ENCODE peak calls at places on chromosomes 6 and 20, in nine cellular contexts. X is aorta; U is CD8-positive, alpha-beta memory T cell; Z is left ventricle myocardium inferior; F is heart right ventricle; P is pancreas; G is lung; L is GM23248; J is AG04450. H is an unnamed sample.

GRCh38 chr20:50928469-50928868 is 2.8 kb downstream of the ADNP start:
- DNase-seq in X (no peak), F (no peak), G (no peak), Z (no peak), P (no peak), U (no peak), J (no peak), L (no peak), H (no peak)

GRCh38 chr6:43981363-43981990 is 145.8 kb downstream of the MRPL14 start:
- DNase-seq in P (peak; percentile 12), U (no peak), L (no peak), J (no peak), Z (no peak), X (no peak), G (no peak), F (no peak), H (no peak)

GRCh38 chr6:118940770-118941169 is 5.8 kb upstream of the MCM9 start:
- DNase-seq in L (no peak), G (no peak), X (no peak), Z (no peak), P (no peak), U (no peak), J (no peak), F (no peak), H (no peak)

GRCh38 chr20:62566266-62566665 is 76.0 kb upstream of the SLCO4A1 start:
- DNase-seq in X (no peak), Z (no peak), F (no peak), G (no peak), L (no peak), P (no peak), J (no peak), U (no peak), H (no peak)

GRCh38 chr20:62064788-62065668 is 653 bp downstream of the TAF4 start:
- DNase-seq in J (no peak), G (no peak), P (no peak), F (no peak), Z (no peak), L (peak; percentile 59), U (no peak), X (no peak), H (peak; percentile 50)

GRCh38 chr6:63510353-63510686 is 62.0 kb upstream of the LOC128125822 start:
- DNase-seq in Z (no peak), L (no peak), G (no peak), X (no peak), U (no peak), P (no peak), F (no peak), J (no peak), H (no peak)

GRCh38 chr6:163962627-163963117 is 548.2 kb downstream of the QKI start:
- DNase-seq in L (no peak), P (no peak), G (no peak), U (no peak), Z (peak; percentile 76), F (peak; percentile 59), X (no peak), J (no peak), H (peak; percentile 88)

GRCh38 chr20:36335187-36335870 is 29.2 kb downstream of the DLGAP4 start:
- DNase-seq in L (no peak), J (no peak), X (peak; percentile 2), F (no peak), U (no peak), P (no peak), G (no peak), Z (no peak), H (no peak)

GRCh38 chr20:57898332-57898731 is 188.5 kb upstream of the PMEPA1 start:
- DNase-seq in L (no peak), F (no peak), J (no peak), P (no peak), Z (no peak), U (no peak), X (no peak), G (no peak), H (no peak)

GRCh38 chr6:37048851-37049734 is 43.6 kb downstream of the FGD2 start:
- DNase-seq in L (peak; percentile 84), Z (peak; percentile 45), G (no peak), J (peak; percentile 73), F (peak; percentile 39), U (peak; percentile 84), P (peak; percentile 85), X (peak; percentile 79), H (peak; percentile 74)

GRCh38 chr6:122817766-122818165 is 28.7 kb downstream of the SMPDL3A start:
- DNase-seq in L (no peak), U (no peak), F (no peak), G (no peak), Z (no peak), P (no peak), X (no peak), J (no peak), H (no peak)

GRCh38 chr6:7647504-7647903 is 57.5 kb downstream of the SNRNP48 start:
- DNase-seq in Z (no peak), U (no peak), L (no peak), X (no peak), P (no peak), J (no peak), F (no peak), G (no peak), H (no peak)

GRCh38 chr20:50107796-50108331 is 5.1 kb downstream of the UBE2V1 start:
- DNase-seq in Z (no peak), G (no peak), L (no peak), X (no peak), F (no peak), J (no peak), P (no peak), U (no peak), H (no peak)

GRCh38 chr6:122903266-122903915 is 92.6 kb upstream of the CLVS2 start:
- DNase-seq in G (no peak), X (no peak), L (no peak), P (no peak), Z (no peak), J (no peak), F (no peak), U (no peak), H (no peak)

GRCh38 chr6:53014034-53014433 is 18.9 kb upstream of the GSTA4 start:
- DNase-seq in Z (no peak), G (no peak), L (peak; percentile 75), F (no peak), X (no peak), U (no peak), J (no peak), P (no peak), H (no peak)

GRCh38 chr6:157075549-157076426 is 247.5 kb downstream of the TMEM242 start:
- DNase-seq in L (peak; percentile 64), P (no peak), X (no peak), G (no peak), J (no peak), F (no peak), U (no peak), Z (no peak), H (no peak)

GRCh38 chr6:92124126-92124525 is 1295.2 kb downstream of the EPHA7 start:
- DNase-seq in P (no peak), J (no peak), X (no peak), F (no peak), U (no peak), G (no peak), L (no peak), Z (no peak), H (no peak)

GRCh38 chr6:131948692-131949614 is 2.2 kb downstream of the CCN2 start:
- DNase-seq in P (no peak), X (no peak), J (peak; percentile 74), G (no peak), Z (no peak), L (peak; percentile 86), F (no peak), U (no peak), H (no peak)

GRCh38 chr6:105711216-105711615 is 308.3 kb upstream of the PREP start:
- DNase-seq in Z (no peak), U (no peak), G (no peak), J (no peak), P (no peak), L (peak; percentile 53), F (no peak), X (no peak), H (no peak)

GRCh38 chr6:3228046-3228671 is 706 bp upstream of the TUBB2B start:
- DNase-seq in L (no peak), Z (no peak), X (no peak), U (no peak), F (no peak), P (peak; percentile 45), J (no peak), G (no peak), H (no peak)
- H3K27me3 ChIP-seq in L (peaks cover 45% of the 10 kb centered on the region), Z (peaks cover 74% of the 10 kb centered on the region), X (no peaks in the 10 kb centered on the region), U (peaks cover 67% of the 10 kb centered on the region), F (no peaks in the 10 kb centered on the region), P (no peaks in the 10 kb centered on the region), J (peaks cover 74% of the 10 kb centered on the region), G (peaks cover 4% of the 10 kb centered on the region), H (no peaks in the 10 kb centered on the region)

DNA sequence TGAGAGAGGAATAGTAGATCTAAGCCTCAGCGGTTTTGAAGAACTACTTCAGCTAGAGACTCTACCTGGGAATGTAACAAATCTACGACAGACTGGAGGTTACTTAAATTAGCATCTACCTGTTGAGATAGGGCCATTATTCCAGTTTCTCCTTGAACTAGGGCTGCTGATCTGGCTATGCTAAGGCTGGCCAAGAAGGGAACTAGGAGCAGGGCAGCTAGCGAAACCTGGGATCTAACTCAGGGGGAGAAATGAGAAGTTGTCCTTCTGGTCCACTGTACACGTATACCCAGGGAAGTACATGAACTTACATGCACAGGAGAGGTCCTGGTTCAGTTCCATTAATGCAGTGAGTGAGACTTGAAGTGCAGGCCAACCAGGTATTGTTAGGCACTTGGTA is 156.7 kb downstream of the TRIM27 start:
- DNase-seq in G (no peak), L (no peak), X (no peak), J (no peak), Z (no peak), U (no peak), P (no peak), F (no peak), H (no peak)
- H3K27me3 ChIP-seq in G (peaks cover 9% of the 10 kb centered on the region), L (peaks cover 84% of the 10 kb centered on the region), X (peaks cover 3% of the 10 kb centered on the region), J (peaks cover 43% of the 10 kb centered on the region), Z (peaks cover 100% of the 10 kb centered on the region), U (peaks cover 55% of the 10 kb centered on the region), P (peaks cover 35% of the 10 kb centered on the region), F (peaks cover 15% of the 10 kb centered on the region), H (peaks cover 94% of the 10 kb centered on the region)

DNA sequence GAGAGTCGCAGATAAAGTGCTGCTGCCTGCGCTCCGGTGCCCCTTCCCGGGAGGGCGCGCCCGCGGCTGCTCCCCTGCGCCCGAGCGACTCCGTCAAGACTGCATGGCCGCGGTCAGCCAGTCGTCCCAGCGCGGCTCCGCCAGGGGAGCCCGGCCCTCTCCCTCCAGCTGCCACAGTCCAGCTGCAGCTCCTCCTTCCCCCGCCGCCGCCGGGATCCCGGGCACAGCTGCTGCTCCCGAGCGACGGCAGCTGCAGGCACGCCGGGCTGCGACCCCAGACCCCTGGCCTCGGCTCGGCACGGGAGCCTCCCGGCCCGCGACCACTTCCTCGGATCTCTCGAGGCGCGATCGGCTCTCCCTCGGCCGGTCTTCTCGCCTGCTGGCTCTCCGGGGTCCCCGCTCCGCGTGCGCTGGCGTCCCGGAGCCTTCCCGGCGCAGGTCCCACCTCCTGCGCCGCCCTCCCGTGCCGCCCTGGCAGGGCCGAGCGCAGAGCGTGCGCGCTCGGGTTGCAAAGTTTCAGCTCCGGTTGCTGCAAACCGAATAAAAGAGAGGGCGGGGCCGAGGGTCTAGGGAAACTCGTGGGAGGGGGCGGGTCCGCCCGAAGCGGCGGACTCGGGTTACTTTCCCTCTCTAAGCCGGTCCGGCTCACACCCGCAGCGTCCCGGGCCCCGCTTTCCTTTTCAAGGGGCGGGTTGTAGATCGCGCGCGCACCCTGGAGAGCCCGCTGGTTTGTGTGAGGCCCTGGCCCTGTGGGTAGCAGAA is at the start of gene CNKSR3:
- DNase-seq in G (peak; percentile 90), U (no peak), J (peak; percentile 93), X (peak; percentile 90), Z (peak; percentile 84), F (peak; percentile 84), P (peak; percentile 92), L (peak; percentile 90), H (peak; percentile 75)
- H3K27me3 ChIP-seq in G (no peaks in the 10 kb centered on the region), U (no peaks in the 10 kb centered on the region), J (no peaks in the 10 kb centered on the region), X (no peaks in the 10 kb centered on the region), Z (no peaks in the 10 kb centered on the region), F (no peaks in the 10 kb centered on the region), P (no peaks in the 10 kb centered on the region), L (no peaks in the 10 kb centered on the region), H (no peaks in the 10 kb centered on the region)

GRCh38 chr6:13923527-13924145 is 1.1 kb upstream of the RNF182 start:
- DNase-seq in U (no peak), F (no peak), J (no peak), L (peak; percentile 86), X (no peak), G (no peak), Z (no peak), P (no peak), H (no peak)
- H3K27me3 ChIP-seq in U (peaks cover 40% of the 10 kb centered on the region), F (peaks cover 6% of the 10 kb centered on the region), J (no peaks in the 10 kb centered on the region), L (no peaks in the 10 kb centered on the region), X (no peaks in the 10 kb centered on the region), G (no peaks in the 10 kb centered on the region), Z (peaks cover 85% of the 10 kb centered on the region), P (peaks cover 15% of the 10 kb centered on the region), H (peaks cover 10% of the 10 kb centered on the region)

H was measured in psoas muscle.